ENCODE peak calls at places on chromosomes 1 and 21, in nine cellular contexts. N is esophagus squamous epithelium; C is heart left ventricle; E is A549; A is ascending aorta; K is body of pancreas; D is cardiac muscle cell; I is CD8-positive, alpha-beta T cell; M is fibroblast of lung. V is an unnamed sample.

GRCh38 chr1:96634863-96635262 is 86.7 kb upstream of the PTBP2 start:
- DNase-seq in C (no peak), I (no peak), M (peak; percentile 35), N (no peak), K (no peak), D (no peak), A (no peak), E (no peak), V (no peak)

GRCh38 chr1:244207042-244207934 is 156.2 kb downstream of the ZBTB18 start:
- DNase-seq in A (no peak), E (no peak), D (no peak), M (peak; percentile 76), N (no peak), K (no peak), I (no peak), C (peak; percentile 42), V (no peak)

GRCh38 chr1:64320470-64320869 is 117.0 kb downstream of the UBE2U start:
- DNase-seq in M (peak; percentile 18), I (no peak), D (no peak), C (no peak), E (peak; percentile 10), K (peak; percentile 7), A (no peak), N (no peak), V (no peak)

GRCh38 chr1:55775007-55775406 is 559.8 kb upstream of the USP24 start:
- DNase-seq in K (no peak), I (no peak), M (no peak), E (no peak), D (no peak), A (no peak), N (no peak), C (no peak), V (no peak)

GRCh38 chr1:81756872-81757271 is 43.9 kb upstream of the ADGRL2 start:
- DNase-seq in A (no peak), M (peak; percentile 41), K (no peak), C (no peak), E (no peak), D (no peak), I (no peak), N (no peak), V (no peak)

GRCh38 chr1:154877370-154877974 is 7.4 kb upstream of the KCNN3 start:
- DNase-seq in N (no peak), E (peak; percentile 63), K (peak; percentile 87), I (no peak), A (no peak), C (no peak), D (no peak), M (no peak), V (no peak)

GRCh38 chr1:205545991-205546390 is 41.5 kb downstream of the CDK18 start:
- DNase-seq in N (no peak), D (no peak), K (no peak), I (no peak), C (no peak), M (no peak), E (no peak), A (peak; percentile 49), V (no peak)

GRCh38 chr1:236148471-236148847 is 6.1 kb downstream of the GPR137B start:
- DNase-seq in C (no peak), I (no peak), N (no peak), A (no peak), M (peak; percentile 52), D (no peak), K (peak; percentile 9), E (no peak), V (no peak)

GRCh38 chr1:35894183-35894582 is 11.2 kb downstream of the AGO1 start:
- DNase-seq in N (peak; percentile 8), C (peak; percentile 39), I (no peak), K (peak; percentile 70), M (peak; percentile 53), D (no peak), E (peak; percentile 46), A (peak; percentile 66), V (no peak)

GRCh38 chr21:25462517-25462971 is 144.7 kb downstream of the MRPL39 start:
- DNase-seq in C (no peak), E (no peak), A (no peak), N (no peak), D (no peak), I (no peak), M (no peak), K (no peak), V (no peak)

GRCh38 chr1:55446351-55446750 is 231.2 kb upstream of the USP24 start:
- DNase-seq in K (no peak), D (no peak), A (no peak), M (peak; percentile 83), I (no peak), N (no peak), C (no peak), E (peak; percentile 14), V (no peak)

GRCh38 chr1:118185083-118185899 is at the start of gene SPAG17:
- DNase-seq in D (peak; percentile 88), K (peak; percentile 89), I (no peak), E (peak; percentile 53), N (no peak), A (no peak), C (peak; percentile 76), M (peak; percentile 66), V (no peak)

GRCh38 chr21:33211732-33212131 is 18.0 kb upstream of the IFNAR2 start:
- DNase-seq in A (no peak), N (no peak), C (no peak), K (no peak), D (no peak), E (no peak), M (no peak), I (no peak), V (no peak)

GRCh38 chr1:183551924-183552323 is 38.3 kb downstream of the NCF2 start:
- DNase-seq in M (no peak), E (no peak), C (no peak), K (no peak), I (no peak), A (no peak), D (no peak), N (no peak), V (no peak)

GRCh38 chr1:10776206-10776905 is 20.1 kb downstream of the CASZ1 start:
- DNase-seq in I (no peak), M (no peak), K (no peak), D (no peak), E (no peak), N (no peak), C (no peak), A (no peak), V (no peak)

DNA sequence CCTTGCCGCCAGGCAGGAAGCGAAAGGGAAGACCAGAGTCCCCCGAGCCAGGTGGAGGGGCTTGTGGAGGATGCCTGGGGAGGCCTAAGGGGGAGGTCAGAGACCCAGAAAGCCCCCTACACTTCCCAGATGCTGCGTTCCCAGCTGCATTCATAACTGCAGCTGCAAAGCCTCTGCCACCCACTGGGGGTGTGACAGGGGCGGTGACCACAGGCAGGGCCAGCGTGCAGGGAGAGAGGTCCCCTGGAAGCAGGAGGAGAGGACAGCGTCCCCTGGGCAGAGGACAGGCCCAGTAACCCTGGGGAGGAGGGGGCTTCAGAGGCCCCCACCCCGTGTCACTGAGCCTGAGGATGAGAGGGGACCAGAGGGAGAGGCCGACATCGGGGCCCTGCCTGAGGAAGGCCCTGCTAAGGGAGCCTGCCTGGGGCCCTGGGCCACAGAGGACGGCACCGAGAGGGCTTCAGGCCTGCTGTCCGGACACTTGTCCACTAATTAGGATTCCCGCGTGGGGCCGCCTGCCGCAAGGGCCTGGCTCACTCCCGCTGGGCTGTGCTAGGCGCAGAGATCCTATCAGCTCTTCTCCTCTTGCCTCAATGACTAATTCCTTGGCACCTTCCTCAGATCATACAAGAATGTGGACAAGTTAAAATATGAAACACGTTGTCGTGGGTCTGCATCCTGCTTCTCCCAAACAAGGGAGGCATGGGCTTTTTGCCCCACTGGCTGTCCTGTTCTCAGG is 49.1 kb upstream of the CCDC27 start:
- DNase-seq in A (no peak), C (no peak), I (no peak), M (peak; percentile 48), D (no peak), N (no peak), K (no peak), E (no peak), V (no peak)
- H3K27ac ChIP-seq in A (no peak overlapping the region), C (no peak overlapping the region), I (no peak overlapping the region), M (no peak overlapping the region), D (no peak overlapping the region), N (peak overlapping the region; percentile 69), K (no peak overlapping the region), E (no peak overlapping the region), V (no peak overlapping the region)

GRCh38 chr1:152444045-152444444 is 30.0 kb upstream of the CRNN start:
- DNase-seq in I (no peak), K (peak; percentile 44), M (peak; percentile 6), E (no peak), D (no peak), C (peak; percentile 42), N (no peak), A (no peak), V (no peak)
- H3K9me3 ChIP-seq in I (no peaks in the 10 kb centered on the region), K (no peaks in the 10 kb centered on the region), M (no peaks in the 10 kb centered on the region), E (no peaks in the 10 kb centered on the region), D (no peaks in the 10 kb centered on the region), C (no peaks in the 10 kb centered on the region), N (no peaks in the 10 kb centered on the region), A (no peaks in the 10 kb centered on the region), V (no peaks in the 10 kb centered on the region)

DNA sequence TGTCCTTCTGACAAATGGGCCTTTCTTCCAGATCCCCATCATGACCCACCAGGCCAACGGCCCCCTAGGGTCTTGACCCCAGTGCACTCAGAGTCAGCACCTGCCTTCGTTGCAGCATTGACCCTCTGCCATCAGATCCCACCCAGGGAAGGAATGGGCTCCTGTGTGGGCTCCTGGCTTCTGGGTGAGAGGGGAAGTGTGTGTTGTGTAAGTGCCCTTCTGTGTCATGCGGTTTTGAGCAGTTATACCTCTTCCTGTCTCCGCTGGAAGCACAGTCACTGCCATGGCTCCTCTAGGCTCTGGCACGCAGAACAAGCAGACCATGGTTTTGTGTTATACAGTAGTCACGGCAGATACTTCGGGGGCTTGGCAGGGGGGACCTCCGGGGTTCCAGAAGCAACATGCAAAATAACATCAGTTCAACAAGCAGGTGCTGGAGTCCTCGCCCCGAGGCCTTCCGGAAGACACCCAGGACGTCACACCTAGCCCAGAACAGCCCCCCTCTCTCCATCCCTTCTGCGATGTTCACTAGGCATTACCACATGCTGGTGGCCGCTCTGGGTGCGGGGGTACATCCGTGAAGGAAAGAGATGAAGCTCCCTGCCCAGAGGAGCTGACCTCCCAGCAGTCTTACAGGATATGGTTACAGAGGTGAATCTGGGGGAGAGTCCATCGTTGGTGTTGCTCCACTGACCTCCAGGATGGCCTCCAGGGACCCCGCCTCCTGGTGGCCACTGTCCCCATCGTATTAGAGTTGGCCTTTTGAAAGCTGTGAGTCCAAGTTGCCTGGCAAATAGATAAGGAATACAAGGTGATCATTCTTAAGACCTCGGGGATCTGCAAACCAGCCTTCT is 17.4 kb upstream of the KCNAB2 start:
- DNase-seq in K (peak; percentile 67), C (no peak), I (peak; percentile 49), E (no peak), N (no peak), D (no peak), M (no peak), A (peak; percentile 76), V (peak; percentile 57)
- TF ChIP-seq CTCF in K (no peak), C (no peak), I (no peak), E (no peak), N (no peak), D (no peak), M (no peak), A (no peak), V (no peak)

DNA sequence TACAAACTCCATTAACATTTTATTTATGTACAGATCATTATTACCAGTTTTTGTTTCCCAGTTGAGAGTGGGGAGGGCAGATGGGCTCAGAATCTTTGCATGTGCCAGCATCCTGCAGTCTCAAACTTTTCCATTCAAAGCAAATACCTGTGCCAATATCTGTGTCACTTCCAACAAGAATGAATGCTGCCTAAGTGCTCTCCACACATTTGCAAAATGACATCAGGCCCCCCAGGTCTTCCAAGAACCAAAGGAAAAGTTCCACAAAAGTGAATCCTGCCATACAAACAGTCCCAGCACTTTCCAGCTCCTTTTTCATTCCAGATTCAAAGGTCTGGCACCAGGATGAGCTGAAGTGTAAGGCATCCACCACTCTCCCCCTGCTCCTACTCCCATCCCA is 1.7 kb upstream of the TIE1 start:
- DNase-seq in C (no peak), K (no peak), D (no peak), E (no peak), A (no peak), M (no peak), I (no peak), N (no peak), V (no peak)
- H3K27ac ChIP-seq in C (peak overlapping the region; percentile 67), K (no peak overlapping the region), D (no peak overlapping the region), E (no peak overlapping the region), A (no peak overlapping the region), M (no peak overlapping the region), I (no peak overlapping the region), N (no peak overlapping the region), V (no peak overlapping the region)